ENCODE peak calls at places on chromosomes 2 and 18, in ten cellular contexts. One of them, this sample, is unnamed.

GRCh38 chr2:135785032-135785431 is 43.4 kb downstream of the UBXN4 start:
- DNase-seq in PC-9: no peak
- DNase-seq in kidney: no peak
- DNase-seq in Kasumi-1: peak
- DNase-seq in CD4-positive, alpha-beta memory T cell: no peak
- DNase-seq in fibroblast of the conjunctiva: no peak
- DNase-seq in globus pallidus: no peak
- DNase-seq in smooth muscle cell of the brain vasculature: no peak
- DNase-seq in HFFc6: no peak
- DNase-seq in DMS153: no peak
- DNase-seq in this sample: no peak

GRCh38 chr2:70123051-70123828 is 36.0 kb downstream of the PCBP1 start:
- DNase-seq in PC-9: peak
- DNase-seq in kidney: no peak
- DNase-seq in Kasumi-1: no peak
- DNase-seq in CD4-positive, alpha-beta memory T cell: no peak
- DNase-seq in fibroblast of the conjunctiva: peak
- DNase-seq in globus pallidus: no peak
- DNase-seq in smooth muscle cell of the brain vasculature: no peak
- DNase-seq in HFFc6: peak
- DNase-seq in DMS153: peak
- DNase-seq in this sample: no peak

GRCh38 chr2:98775146-98775988 is 44.4 kb upstream of the MGAT4A start:
- DNase-seq in PC-9: no peak
- DNase-seq in kidney: peak
- DNase-seq in Kasumi-1: no peak
- DNase-seq in CD4-positive, alpha-beta memory T cell: no peak
- DNase-seq in fibroblast of the conjunctiva: no peak
- DNase-seq in globus pallidus: no peak
- DNase-seq in smooth muscle cell of the brain vasculature: no peak
- DNase-seq in HFFc6: no peak
- DNase-seq in DMS153: peak
- DNase-seq in this sample: no peak

GRCh38 chr2:141557329-141558098 is 573.3 kb downstream of the LRP1B start:
- DNase-seq in PC-9: no peak
- DNase-seq in kidney: no peak
- DNase-seq in Kasumi-1: peak
- DNase-seq in CD4-positive, alpha-beta memory T cell: no peak
- DNase-seq in fibroblast of the conjunctiva: peak
- DNase-seq in globus pallidus: no peak
- DNase-seq in smooth muscle cell of the brain vasculature: no peak
- DNase-seq in HFFc6: peak
- DNase-seq in DMS153: no peak
- DNase-seq in this sample: no peak

GRCh38 chr2:38268691-38269309 is 108.3 kb downstream of the ATL2 start:
- DNase-seq in PC-9: no peak
- DNase-seq in kidney: no peak
- DNase-seq in Kasumi-1: no peak
- DNase-seq in CD4-positive, alpha-beta memory T cell: no peak
- DNase-seq in fibroblast of the conjunctiva: no peak
- DNase-seq in globus pallidus: no peak
- DNase-seq in smooth muscle cell of the brain vasculature: no peak
- DNase-seq in HFFc6: peak
- DNase-seq in DMS153: no peak
- DNase-seq in this sample: no peak

GRCh38 chr2:190069936-190070696 is 7.6 kb upstream of the MSTN start:
- DNase-seq in PC-9: peak
- DNase-seq in kidney: no peak
- DNase-seq in Kasumi-1: peak
- DNase-seq in CD4-positive, alpha-beta memory T cell: peak
- DNase-seq in fibroblast of the conjunctiva: peak
- DNase-seq in globus pallidus: peak
- DNase-seq in smooth muscle cell of the brain vasculature: peak
- DNase-seq in HFFc6: peak
- DNase-seq in DMS153: peak
- DNase-seq in this sample: no peak

GRCh38 chr2:148658807-148659722 is 14.5 kb downstream of the EPC2 start:
- DNase-seq in PC-9: no peak
- DNase-seq in kidney: no peak
- DNase-seq in Kasumi-1: peak
- DNase-seq in CD4-positive, alpha-beta memory T cell: peak
- DNase-seq in fibroblast of the conjunctiva: no peak
- DNase-seq in globus pallidus: no peak
- DNase-seq in smooth muscle cell of the brain vasculature: no peak
- DNase-seq in HFFc6: peak
- DNase-seq in DMS153: peak
- DNase-seq in this sample: no peak

GRCh38 chr2:206993964-206994363 is 54.6 kb downstream of the CPO start:
- DNase-seq in PC-9: peak
- DNase-seq in kidney: no peak
- DNase-seq in Kasumi-1: no peak
- DNase-seq in CD4-positive, alpha-beta memory T cell: no peak
- DNase-seq in fibroblast of the conjunctiva: no peak
- DNase-seq in globus pallidus: no peak
- DNase-seq in smooth muscle cell of the brain vasculature: no peak
- DNase-seq in HFFc6: peak
- DNase-seq in DMS153: no peak
- DNase-seq in this sample: no peak

GRCh38 chr2:111160758-111161157 is 40.0 kb downstream of the BCL2L11 start:
- DNase-seq in PC-9: no peak
- DNase-seq in kidney: no peak
- DNase-seq in Kasumi-1: no peak
- DNase-seq in CD4-positive, alpha-beta memory T cell: no peak
- DNase-seq in fibroblast of the conjunctiva: peak
- DNase-seq in globus pallidus: no peak
- DNase-seq in smooth muscle cell of the brain vasculature: no peak
- DNase-seq in HFFc6: peak
- DNase-seq in DMS153: no peak
- DNase-seq in this sample: no peak

GRCh38 chr2:224284134-224284946 is 117.6 kb downstream of the FAM124B start:
- DNase-seq in PC-9: peak
- DNase-seq in kidney: no peak
- DNase-seq in Kasumi-1: peak
- DNase-seq in CD4-positive, alpha-beta memory T cell: peak
- DNase-seq in fibroblast of the conjunctiva: peak
- DNase-seq in globus pallidus: peak
- DNase-seq in smooth muscle cell of the brain vasculature: peak
- DNase-seq in HFFc6: peak
- DNase-seq in DMS153: peak
- DNase-seq in this sample: peak

GRCh38 chr2:124959582-124959981 is 934.5 kb downstream of the CNTNAP5 start:
- DNase-seq in PC-9: no peak
- DNase-seq in kidney: no peak
- DNase-seq in Kasumi-1: no peak
- DNase-seq in CD4-positive, alpha-beta memory T cell: no peak
- DNase-seq in fibroblast of the conjunctiva: no peak
- DNase-seq in globus pallidus: no peak
- DNase-seq in smooth muscle cell of the brain vasculature: no peak
- DNase-seq in HFFc6: no peak
- DNase-seq in DMS153: no peak
- DNase-seq in this sample: no peak

GRCh38 chr2:139031722-139032121 is 251.5 kb upstream of the NXPH2 start:
- DNase-seq in PC-9: peak
- DNase-seq in kidney: peak
- DNase-seq in Kasumi-1: peak
- DNase-seq in CD4-positive, alpha-beta memory T cell: no peak
- DNase-seq in fibroblast of the conjunctiva: no peak
- DNase-seq in globus pallidus: no peak
- DNase-seq in smooth muscle cell of the brain vasculature: no peak
- DNase-seq in HFFc6: no peak
- DNase-seq in DMS153: no peak
- DNase-seq in this sample: no peak

GRCh38 chr18:25669741-25670140 is 317.8 kb upstream of the ZNF521 start:
- DNase-seq in PC-9: no peak
- DNase-seq in kidney: no peak
- DNase-seq in Kasumi-1: no peak
- DNase-seq in CD4-positive, alpha-beta memory T cell: no peak
- DNase-seq in fibroblast of the conjunctiva: no peak
- DNase-seq in globus pallidus: no peak
- DNase-seq in smooth muscle cell of the brain vasculature: no peak
- DNase-seq in HFFc6: peak
- DNase-seq in DMS153: no peak
- DNase-seq in this sample: no peak

This sample was measured in brain pericyte.